ENCODE peak calls at places on chromosomes 2 and 18, in ten cellular contexts. E is adrenal gland, B is brain microvascular endothelial cell, U is sigmoid colon, F is breast epithelium, V is neural progenitor cell, K is uterus, X is aorta, Z is coronary artery, C is GM23338. J is an unnamed sample.

GRCh38 chr2:149226790-149227189 is 103.6 kb upstream of the LYPD6 start:
- DNase-seq in E (no peak), B (no peak), U (no peak), F (no peak), V (no peak), K (no peak), X (no peak), Z (no peak), C (no peak), J (no peak)

GRCh38 chr18:54086863-54087262 is 137.6 kb downstream of the MBD2 start:
- DNase-seq in E (no peak), B (no peak), U (no peak), F (no peak), V (no peak), K (no peak), X (no peak), Z (no peak), C (no peak), J (no peak)

GRCh38 chr2:223740679-223741078 is 96.7 kb downstream of the AP1S3 start:
- DNase-seq in E (no peak), B (no peak), U (no peak), F (no peak), V (no peak), K (no peak), X (no peak), Z (no peak), C (no peak), J (no peak)

GRCh38 chr2:854460-854859 is 96.2 kb upstream of the SNTG2 start:
- DNase-seq in E (peak), B (peak), U (no peak), F (no peak), V (peak), K (peak), X (no peak), Z (peak), C (peak), J (peak)

GRCh38 chr2:145304501-145304900 is 784.6 kb upstream of the ZEB2 start:
- DNase-seq in E (no peak), B (no peak), U (no peak), F (no peak), V (peak), K (no peak), X (no peak), Z (no peak), C (no peak), J (no peak)

GRCh38 chr18:36808681-36809080 is 20.1 kb downstream of the TPGS2 start:
- DNase-seq in E (no peak), B (peak), U (no peak), F (no peak), V (no peak), K (no peak), X (no peak), Z (no peak), C (no peak), J (no peak)

GRCh38 chr18:56038258-56039030 is 450.5 kb upstream of the TCF4 start:
- DNase-seq in E (no peak), B (no peak), U (no peak), F (no peak), V (no peak), K (no peak), X (no peak), Z (no peak), C (no peak), J (no peak)

GRCh38 chr18:79383388-79384056 is 12.2 kb upstream of the NFATC1 start:
- DNase-seq in E (no peak), B (no peak), U (peak), F (no peak), V (no peak), K (no peak), X (no peak), Z (peak), C (no peak), J (no peak)

GRCh38 chr2:3737128-3737527 is 33.8 kb downstream of the DCDC2C start:
- DNase-seq in E (peak), B (no peak), U (no peak), F (no peak), V (no peak), K (no peak), X (no peak), Z (no peak), C (no peak), J (no peak)

GRCh38 chr2:86433137-86433536 is 8.0 kb upstream of the KDM3A start:
- DNase-seq in E (no peak), B (no peak), U (no peak), F (no peak), V (no peak), K (no peak), X (no peak), Z (no peak), C (no peak), J (no peak)

GRCh38 chr2:143034292-143035074 is 94.7 kb upstream of the ARHGAP15 start:
- DNase-seq in E (peak), B (peak), U (no peak), F (peak), V (peak), K (peak), X (peak), Z (no peak), C (peak), J (peak)

GRCh38 chr2:9757430-9758287 is 85.6 kb upstream of the TAF1B start:
- DNase-seq in E (no peak), B (no peak), U (no peak), F (peak), V (peak), K (no peak), X (peak), Z (no peak), C (peak), J (no peak)

GRCh38 chr2:182763311-182763912 is 47.4 kb downstream of the DNAJC10 start:
- DNase-seq in E (peak), B (peak), U (no peak), F (no peak), V (peak), K (no peak), X (no peak), Z (no peak), C (peak), J (no peak)

GRCh38 chr18:74115046-74115445 is 32.6 kb downstream of the FBXO15 start:
- DNase-seq in E (no peak), B (peak), U (no peak), F (no peak), V (no peak), K (no peak), X (no peak), Z (no peak), C (no peak), J (no peak)

GRCh38 chr2:133755515-133756311 is 187.4 kb upstream of the NCKAP5 start:
- DNase-seq in E (no peak), B (peak), U (peak), F (no peak), V (peak), K (no peak), X (no peak), Z (no peak), C (no peak), J (no peak)

GRCh38 chr2:106638043-106638442 is 150.9 kb downstream of the CD8B2 start:
- DNase-seq in E (no peak), B (no peak), U (no peak), F (no peak), V (peak), K (no peak), X (no peak), Z (no peak), C (peak), J (no peak)

GRCh38 chr18:75088622-75089211 is 120.2 kb downstream of the PTGR3 start:
- DNase-seq in E (no peak), B (no peak), U (no peak), F (no peak), V (no peak), K (no peak), X (no peak), Z (peak), C (no peak), J (no peak)

GRCh38 chr2:113169002-113169530 is 4.7 kb upstream of the PSD4 start:
- DNase-seq in E (no peak), B (no peak), U (no peak), F (no peak), V (no peak), K (no peak), X (no peak), Z (no peak), C (no peak), J (no peak)

GRCh38 chr2:54613794-54614257 is 109.6 kb upstream of the EML6 start:
- DNase-seq in E (peak), B (peak), U (no peak), F (no peak), V (no peak), K (no peak), X (no peak), Z (no peak), C (no peak), J (no peak)

GRCh38 chr2:181670632-181671031 is 9.7 kb downstream of the NEUROD1 start:
- DNase-seq in E (no peak), B (no peak), U (no peak), F (no peak), V (no peak), K (no peak), X (no peak), Z (no peak), C (no peak), J (no peak)

GRCh38 chr2:39851251-39851650 is 72.2 kb upstream of the THUMPD2 start:
- DNase-seq in E (no peak), B (no peak), U (no peak), F (no peak), V (no peak), K (no peak), X (no peak), Z (no peak), C (no peak), J (no peak)

GRCh38 chr2:208280933-208281332 is 14.9 kb downstream of the PIKFYVE start:
- DNase-seq in E (no peak), B (peak), U (no peak), F (no peak), V (no peak), K (no peak), X (no peak), Z (no peak), C (no peak), J (no peak)

GRCh38 chr2:128520340-128520739 is 201.7 kb upstream of the HS6ST1 start:
- DNase-seq in E (no peak), B (no peak), U (no peak), F (no peak), V (no peak), K (no peak), X (no peak), Z (no peak), C (no peak), J (no peak)

GRCh38 chr2:677056-677949 is at the start of gene TMEM18:
- DNase-seq in E (peak), B (peak), U (peak), F (peak), V (peak), K (peak), X (peak), Z (peak), C (peak), J (peak)

GRCh38 chr2:64781991-64782390 is 128.3 kb upstream of the SERTAD2 start:
- DNase-seq in E (no peak), B (no peak), U (no peak), F (no peak), V (no peak), K (no peak), X (no peak), Z (no peak), C (no peak), J (no peak)

GRCh38 chr2:79129260-79129659 is 9.0 kb downstream of the REG1A start:
- DNase-seq in E (no peak), B (no peak), U (no peak), F (no peak), V (no peak), K (no peak), X (no peak), Z (no peak), C (no peak), J (no peak)

GRCh38 chr2:170656669-170657068 is 58.5 kb upstream of the SP5 start:
- DNase-seq in E (no peak), B (no peak), U (no peak), F (no peak), V (no peak), K (no peak), X (no peak), Z (no peak), C (no peak), J (no peak)

GRCh38 chr2:169716229-169716886 is 17.3 kb upstream of the KLHL23 start:
- DNase-seq in E (no peak), B (no peak), U (no peak), F (no peak), V (no peak), K (peak), X (no peak), Z (no peak), C (no peak), J (no peak)

GRCh38 chr2:130755234-130756040 is at the start of gene AMER3:
- DNase-seq in E (no peak), B (no peak), U (no peak), F (no peak), V (peak), K (no peak), X (no peak), Z (no peak), C (peak), J (no peak)

GRCh38 chr2:54422072-54422581 is 34.0 kb upstream of the SPTBN1 start:
- DNase-seq in E (no peak), B (no peak), U (no peak), F (no peak), V (no peak), K (no peak), X (no peak), Z (no peak), C (no peak), J (peak)

GRCh38 chr2:59025157-59025757 is 784.1 kb upstream of the FANCL start:
- DNase-seq in E (peak), B (peak), U (no peak), F (no peak), V (peak), K (no peak), X (no peak), Z (no peak), C (peak), J (no peak)

GRCh38 chr2:164073053-164073757 is 337.4 kb upstream of the FIGN start:
- DNase-seq in E (no peak), B (peak), U (no peak), F (no peak), V (no peak), K (no peak), X (no peak), Z (no peak), C (no peak), J (no peak)

GRCh38 chr18:3218817-3219216 is 951 bp downstream of the MYOM1 start:
- DNase-seq in E (no peak), B (no peak), U (no peak), F (no peak), V (no peak), K (no peak), X (no peak), Z (no peak), C (no peak), J (no peak)
- H3K4me3 ChIP-seq in E (no peak), B (no peak), U (peak), F (no peak), V (no peak), K (peak), X (peak), Z (peak), C (no peak), J (no peak)

DNA sequence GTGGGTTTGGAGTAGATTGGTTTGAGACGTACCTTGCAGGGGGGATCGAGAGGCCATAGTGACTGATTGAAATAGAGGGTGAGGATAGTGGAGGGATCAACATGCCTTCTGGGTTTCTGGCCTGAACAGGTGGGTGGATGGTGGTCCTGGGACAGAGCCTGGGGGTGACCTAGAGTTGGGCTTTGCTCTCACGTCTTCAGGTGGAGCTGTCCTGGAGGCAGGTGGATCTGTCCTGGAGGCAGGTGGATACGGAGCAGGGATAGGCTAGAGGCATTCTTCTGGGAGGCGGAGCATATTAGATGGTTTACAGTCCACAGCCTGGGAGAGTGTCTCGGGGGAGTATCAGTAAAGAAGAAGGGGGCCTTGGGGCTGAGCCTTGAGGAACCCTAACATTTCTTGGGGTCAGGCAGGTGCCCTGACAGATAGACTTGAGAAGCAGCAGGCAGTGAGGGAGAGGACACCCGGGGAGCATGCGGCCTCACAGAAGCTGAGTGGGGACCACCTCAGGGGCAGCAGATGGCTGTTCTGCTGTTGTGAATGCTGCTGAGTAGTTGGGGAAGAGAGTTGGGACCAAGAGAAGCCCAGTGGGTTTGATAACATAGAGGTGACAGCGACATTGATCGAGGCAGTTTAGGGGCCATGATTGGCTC is 1.6 kb downstream of the CAPN10 start:
- DNase-seq in E (no peak), B (no peak), U (peak), F (no peak), V (no peak), K (no peak), X (peak), Z (no peak), C (no peak), J (no peak)
- H3K4me3 ChIP-seq in E (no peak), B (peak), U (no peak), F (peak), V (peak), K (no peak), X (no peak), Z (peak), C (peak), J (peak)

GRCh38 chr2:204545861-204546773 is 842 bp downstream of the PARD3B start:
- DNase-seq in E (peak), B (no peak), U (peak), F (no peak), V (no peak), K (no peak), X (no peak), Z (no peak), C (peak), J (no peak)
- H3K4me3 ChIP-seq in E (peak), B (peak), U (peak), F (peak), V (peak), K (peak), X (peak), Z (peak), C (peak), J (peak)

GRCh38 chr2:120797421-120798289 is 62.0 kb downstream of the GLI2 start:
- DNase-seq in E (no peak), B (no peak), U (peak), F (no peak), V (peak), K (no peak), X (no peak), Z (no peak), C (peak), J (no peak)
- H3K4me3 ChIP-seq in E (no peak), B (no peak), U (no peak), F (no peak), V (no peak), K (no peak), X (no peak), Z (no peak), C (no peak), J (no peak)

GRCh38 chr2:204900487-204900886 is 355.2 kb downstream of the PARD3B start:
- DNase-seq in E (no peak), B (no peak), U (no peak), F (no peak), V (no peak), K (no peak), X (no peak), Z (no peak), C (no peak), J (no peak)

GRCh38 chr2:204900910-204901309 is 355.6 kb downstream of the PARD3B start:
- DNase-seq in E (peak), B (no peak), U (no peak), F (no peak), V (no peak), K (no peak), X (peak), Z (no peak), C (no peak), J (no peak)

GRCh38 chr2:204901591-204901990 is 356.3 kb downstream of the PARD3B start:
- DNase-seq in E (no peak), B (no peak), U (no peak), F (no peak), V (no peak), K (no peak), X (no peak), Z (no peak), C (no peak), J (no peak)

GRCh38 chr2:204898928-204899640 is 353.8 kb downstream of the PARD3B start:
- DNase-seq in E (no peak), B (no peak), U (no peak), F (no peak), V (no peak), K (no peak), X (no peak), Z (no peak), C (no peak), J (no peak)

DNA sequence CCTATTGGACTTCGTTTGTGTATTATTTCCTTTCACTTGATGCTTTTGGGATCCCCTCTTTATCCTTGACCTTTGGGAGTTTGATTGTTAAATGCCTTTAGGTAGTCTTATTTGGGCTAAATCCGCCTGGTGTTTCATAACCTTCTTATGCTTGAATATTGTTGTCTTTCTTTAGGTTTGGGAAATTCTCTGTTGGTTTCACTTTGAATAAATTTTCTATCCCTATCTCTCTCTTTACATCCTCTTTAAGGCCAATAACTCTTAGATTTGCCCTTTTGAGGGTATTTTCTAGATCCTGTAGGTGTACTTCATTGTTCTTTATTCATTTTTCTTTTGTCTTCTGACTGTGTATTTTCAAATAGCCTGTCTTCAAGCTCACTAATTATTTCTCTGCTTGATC is 354.7 kb downstream of the PARD3B start:
- DNase-seq in E (no peak), B (no peak), U (no peak), F (no peak), V (no peak), K (no peak), X (no peak), Z (no peak), C (no peak), J (no peak)
- H3K4me3 ChIP-seq in E (no peak), B (no peak), U (no peak), F (no peak), V (no peak), K (no peak), X (no peak), Z (no peak), C (no peak), J (no peak)

GRCh38 chr2:239884875-239885274 is 140.3 kb downstream of the NDUFA10 start:
- DNase-seq in E (no peak), B (no peak), U (no peak), F (no peak), V (peak), K (no peak), X (no peak), Z (no peak), C (no peak), J (no peak)
- H3K4me3 ChIP-seq in E (no peak), B (no peak), U (no peak), F (no peak), V (no peak), K (no peak), X (no peak), Z (no peak), C (no peak), J (no peak)